ENCODE peak calls at places on chromosomes 13 and 19, in nine cellular contexts. E, B, P, R, A, Z, V, Y and C are unnamed samples. For H3K27me3, the result is how much of the 10 kb centered on the place peaks cover.

GRCh38 chr19:46616631-46617322 is 8.1 kb downstream of the PTGIR start:
- DNase-seq in E (no peak), B (no peak), P (peak), R (peak), A (no peak), Z (peak), V (peak), Y (peak), C (no peak)

GRCh38 chr19:13281567-13282291 is 131.5 kb downstream of the IER2 start:
- DNase-seq in E (no peak), B (no peak), P (no peak), R (no peak), A (no peak), Z (no peak), V (no peak), Y (no peak), C (peak)

GRCh38 chr13:81116461-81117282 is 775.7 kb upstream of the SPRY2 start:
- DNase-seq in E (no peak), B (no peak), P (no peak), R (no peak), A (no peak), Z (no peak), V (no peak), Y (no peak), C (no peak)

GRCh38 chr19:7294571-7295212 is 478 bp upstream of the INSR start:
- DNase-seq in E (peak), B (peak), P (peak), R (peak), A (peak), Z (peak), V (peak), Y (peak), C (peak)

GRCh38 chr19:3692141-3693029 is 7.9 kb downstream of the PIP5K1C start:
- DNase-seq in E (no peak), B (no peak), P (peak), R (no peak), A (no peak), Z (no peak), V (no peak), Y (no peak), C (no peak)

GRCh38 chr13:64510698-64511097 is 2719.4 kb downstream of the PCDH9 start:
- DNase-seq in E (no peak), B (no peak), P (no peak), R (no peak), A (no peak), Z (no peak), V (no peak), Y (no peak), C (no peak)

GRCh38 chr13:94710881-94711560 is 1.3 kb downstream of the SOX21 start:
- DNase-seq in E (no peak), B (no peak), P (peak), R (no peak), A (no peak), Z (no peak), V (no peak), Y (no peak), C (no peak)

GRCh38 chr19:57269515-57270250 is 10.6 kb upstream of the ZNF460 start:
- DNase-seq in E (no peak), B (no peak), P (no peak), R (no peak), A (no peak), Z (no peak), V (peak), Y (no peak), C (no peak)

GRCh38 chr13:77359171-77359570 is 32.3 kb upstream of the MYCBP2 start:
- DNase-seq in E (no peak), B (no peak), P (no peak), R (no peak), A (no peak), Z (no peak), V (no peak), Y (no peak), C (no peak)

GRCh38 chr19:13132471-13133166 is 14.6 kb downstream of the NACC1 start:
- DNase-seq in E (no peak), B (no peak), P (no peak), R (no peak), A (no peak), Z (no peak), V (peak), Y (no peak), C (no peak)

GRCh38 chr19:35534803-35535480 is 1.7 kb downstream of the GAPDHS start:
- DNase-seq in E (no peak), B (no peak), P (no peak), R (no peak), A (no peak), Z (no peak), V (no peak), Y (no peak), C (no peak)

GRCh38 chr13:90205081-90205480 is 1142.4 kb upstream of the MIR17HG start:
- DNase-seq in E (no peak), B (no peak), P (no peak), R (no peak), A (no peak), Z (no peak), V (no peak), Y (no peak), C (no peak)

GRCh38 chr19:45368737-45369340 is 1.5 kb downstream of the ERCC2 start:
- DNase-seq in E (no peak), B (no peak), P (no peak), R (no peak), A (no peak), Z (no peak), V (no peak), Y (no peak), C (no peak)

GRCh38 chr13:113930711-113931637 is 42.9 kb downstream of the C13orf46 start:
- DNase-seq in E (peak), B (peak), P (no peak), R (no peak), A (peak), Z (no peak), V (no peak), Y (no peak), C (no peak)

GRCh38 chr19:28199323-28199722 is 1013.6 kb downstream of the UQCRFS1 start:
- DNase-seq in E (no peak), B (no peak), P (no peak), R (no peak), A (no peak), Z (no peak), V (no peak), Y (no peak), C (no peak)

GRCh38 chr19:6464070-6464873 is at the start of gene CRB3:
- DNase-seq in E (no peak), B (no peak), P (peak), R (no peak), A (no peak), Z (no peak), V (no peak), Y (peak), C (no peak)

GRCh38 chr19:17755977-17756670 is 4.8 kb downstream of the FCHO1 start:
- DNase-seq in E (no peak), B (no peak), P (no peak), R (peak), A (no peak), Z (peak), V (peak), Y (peak), C (peak)

GRCh38 chr13:31807090-31807541 is 67.8 kb downstream of the RXFP2 start:
- DNase-seq in E (no peak), B (no peak), P (no peak), R (no peak), A (peak), Z (no peak), V (peak), Y (no peak), C (no peak)

GRCh38 chr13:62033932-62034331 is 618.3 kb upstream of the PCDH20 start:
- DNase-seq in E (no peak), B (no peak), P (no peak), R (no peak), A (no peak), Z (no peak), V (no peak), Y (no peak), C (no peak)

GRCh38 chr19:51122112-51122981 is 2.4 kb upstream of the SIGLEC9 start:
- DNase-seq in E (no peak), B (no peak), P (peak), R (no peak), A (no peak), Z (no peak), V (peak), Y (no peak), C (no peak)

GRCh38 chr19:35135389-35135909 is 590 bp upstream of the LGI4 start:
- DNase-seq in E (peak), B (peak), P (peak), R (peak), A (peak), Z (peak), V (peak), Y (peak), C (peak)

GRCh38 chr19:45955905-45956608 is 17.6 kb downstream of the NOVA2 start:
- DNase-seq in E (peak), B (no peak), P (no peak), R (no peak), A (no peak), Z (peak), V (peak), Y (no peak), C (peak)

GRCh38 chr19:44735011-44735410 is 13.5 kb upstream of the BCL3 start:
- DNase-seq in E (no peak), B (no peak), P (no peak), R (no peak), A (no peak), Z (no peak), V (no peak), Y (no peak), C (no peak)

GRCh38 chr19:3519126-3519525 is 13.0 kb downstream of the FZR1 start:
- DNase-seq in E (no peak), B (no peak), P (no peak), R (no peak), A (no peak), Z (no peak), V (no peak), Y (no peak), C (no peak)

GRCh38 chr13:113047587-113047986 is 58.0 kb upstream of the F7 start:
- DNase-seq in E (no peak), B (no peak), P (peak), R (no peak), A (no peak), Z (peak), V (no peak), Y (no peak), C (no peak)

GRCh38 chr13:38590796-38591507 is 95.9 kb upstream of the FREM2 start:
- DNase-seq in E (no peak), B (no peak), P (peak), R (no peak), A (no peak), Z (no peak), V (no peak), Y (no peak), C (no peak)

GRCh38 chr13:60214213-60215079 is 50.7 kb upstream of the DIAPH3 start:
- DNase-seq in E (no peak), B (no peak), P (no peak), R (no peak), A (no peak), Z (no peak), V (no peak), Y (no peak), C (no peak)

GRCh38 chr13:46354143-46355087 is 32.6 kb downstream of the RUBCNL start:
- DNase-seq in E (no peak), B (no peak), P (no peak), R (no peak), A (peak), Z (no peak), V (peak), Y (no peak), C (no peak)

GRCh38 chr13:63463782-63464610 is 2048.3 kb upstream of the PCDH20 start:
- DNase-seq in E (no peak), B (no peak), P (no peak), R (no peak), A (no peak), Z (no peak), V (no peak), Y (no peak), C (no peak)

GRCh38 chr13:80256352-80256932 is 84.5 kb downstream of the SPRY2 start:
- DNase-seq in E (no peak), B (no peak), P (no peak), R (no peak), A (no peak), Z (no peak), V (no peak), Y (no peak), C (no peak)

DNA sequence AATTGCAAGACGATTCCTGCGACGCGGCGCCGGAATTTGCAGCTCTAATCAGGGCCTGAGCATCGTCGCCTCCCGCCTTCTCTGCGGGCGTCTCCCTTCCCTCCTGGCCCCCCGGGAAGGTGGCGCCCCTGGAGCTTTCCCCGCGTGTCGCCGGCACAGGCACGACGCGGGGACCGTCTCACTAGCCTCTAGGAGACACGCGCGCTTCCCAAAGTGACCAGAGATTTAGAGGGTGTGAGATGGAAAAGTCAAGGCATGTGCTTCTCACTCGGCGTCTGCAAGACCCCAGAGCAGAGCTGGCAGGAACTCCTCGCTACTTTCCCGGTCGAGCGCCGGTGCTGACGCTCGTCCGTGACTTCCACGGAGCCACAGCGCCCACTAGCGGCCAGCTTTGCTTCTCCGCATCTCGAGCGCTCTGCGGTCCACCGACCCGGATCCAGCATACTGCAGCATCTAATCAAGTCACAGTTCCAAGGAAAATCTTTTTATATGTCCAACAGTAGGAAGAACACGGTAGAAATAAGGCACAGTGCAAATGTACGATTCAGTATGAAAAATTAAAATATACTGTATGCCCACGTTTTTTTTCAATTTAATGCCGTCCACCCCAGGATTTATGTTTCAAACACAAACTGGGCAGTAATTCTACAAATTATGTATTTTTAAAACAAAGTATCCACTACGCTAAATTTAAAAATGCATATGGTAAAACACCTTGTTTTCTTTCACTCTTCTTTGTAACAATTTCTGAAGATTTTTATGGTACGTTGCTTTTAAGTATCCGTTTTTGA is 977 bp upstream of the EFNB2 start:
- DNase-seq in E (peak), B (peak), P (peak), R (peak), A (peak), Z (peak), V (peak), Y (peak), C (peak)
- TF ChIP-seq CTCF in E (peak), B (peak), P (peak), R (peak), A (peak), Z (peak), V (peak), Y (peak), C (peak)

GRCh38 chr19:16372065-16372915 is 47.7 kb downstream of the KLF2 start:
- DNase-seq in E (no peak), B (no peak), P (peak), R (no peak), A (no peak), Z (no peak), V (no peak), Y (no peak), C (no peak)
- H3K27ac ChIP-seq in E (no peak), B (peak), P (peak), R (peak), A (no peak), Z (no peak), V (peak), Y (peak), C (no peak)

GRCh38 chr19:30877591-30878230 is 471.5 kb downstream of the TSHZ3 start:
- DNase-seq in E (peak), B (no peak), P (no peak), R (no peak), A (peak), Z (no peak), V (no peak), Y (no peak), C (no peak)
- H3K27me3 ChIP-seq in E (under half), B (under half), P (under half), R (under half), A (under half), Z (under half), V (under half), Y (under half), C (under half)

DNA sequence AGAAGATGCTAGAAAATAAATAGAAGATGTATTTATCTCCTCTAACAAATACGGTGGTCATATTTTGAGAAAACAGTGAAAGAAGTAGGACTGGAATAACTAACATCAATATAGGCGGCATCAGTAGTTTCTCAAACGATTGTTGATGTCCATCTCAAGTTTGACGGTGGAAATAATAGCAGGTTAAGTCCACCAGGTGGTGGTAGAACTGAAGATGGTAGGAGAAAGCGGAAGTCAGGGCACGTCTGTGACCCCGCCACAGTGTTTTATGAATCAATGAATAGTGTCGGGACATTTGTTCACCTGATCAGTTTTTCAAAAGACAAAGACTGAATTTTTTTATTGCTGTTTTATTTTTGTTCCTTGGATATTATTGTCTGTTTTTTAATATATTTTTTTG is 706.4 kb upstream of the SLC10A2 start:
- DNase-seq in E (no peak), B (no peak), P (no peak), R (no peak), A (peak), Z (no peak), V (no peak), Y (no peak), C (no peak)
- TF ChIP-seq CTCF in E (no peak), B (no peak), P (no peak), R (no peak), A (no peak), Z (no peak), V (no peak), Y (no peak), C (no peak)

GRCh38 chr13:41622545-41623429 is 165.4 kb downstream of the RGCC start:
- DNase-seq in E (no peak), B (no peak), P (no peak), R (no peak), A (no peak), Z (no peak), V (peak), Y (no peak), C (no peak)
- H3K27ac ChIP-seq in E (peak), B (peak), P (peak), R (no peak), A (no peak), Z (peak), V (peak), Y (peak), C (no peak)

GRCh38 chr19:18771328-18772242 is 19.5 kb downstream of the COMP start:
- DNase-seq in E (no peak), B (no peak), P (no peak), R (no peak), A (no peak), Z (no peak), V (no peak), Y (no peak), C (no peak)

GRCh38 chr19:18769989-18770528 is 21.0 kb downstream of the COMP start:
- DNase-seq in E (no peak), B (no peak), P (no peak), R (no peak), A (no peak), Z (no peak), V (no peak), Y (no peak), C (no peak)

GRCh38 chr19:18768046-18768771 is 22.9 kb downstream of the COMP start:
- DNase-seq in E (no peak), B (no peak), P (no peak), R (no peak), A (no peak), Z (no peak), V (no peak), Y (no peak), C (no peak)

GRCh38 chr19:18770663-18771327 is 20.3 kb downstream of the COMP start:
- DNase-seq in E (no peak), B (no peak), P (no peak), R (no peak), A (no peak), Z (no peak), V (no peak), Y (no peak), C (no peak)

GRCh38 chr19:18768997-18769891 is 21.9 kb downstream of the COMP start:
- DNase-seq in E (no peak), B (no peak), P (peak), R (no peak), A (no peak), Z (no peak), V (no peak), Y (peak), C (no peak)
- H3K27me3 ChIP-seq in E (under half), B (under half), P (under half), R (under half), A (under half), Z (under half), V (under half), Y (under half), C (under half)

GRCh38 chr13:70339738-70340137 is 231.5 kb upstream of the KLHL1 start:
- DNase-seq in E (no peak), B (no peak), P (no peak), R (no peak), A (no peak), Z (no peak), V (no peak), Y (no peak), C (no peak)
- TF ChIP-seq CTCF in E (no peak), B (no peak), P (no peak), R (no peak), A (peak), Z (no peak), V (no peak), Y (peak), C (peak)

GRCh38 chr19:16355293-16356043 is 30.8 kb downstream of the KLF2 start:
- DNase-seq in E (no peak), B (no peak), P (no peak), R (peak), A (peak), Z (peak), V (peak), Y (no peak), C (no peak)
- H3K27ac ChIP-seq in E (no peak), B (no peak), P (peak), R (no peak), A (no peak), Z (peak), V (peak), Y (no peak), C (no peak)

GRCh38 chr19:55158848-55159793 is 1.6 kb upstream of the TNNI3 start:
- DNase-seq in E (no peak), B (no peak), P (peak), R (no peak), A (no peak), Z (peak), V (peak), Y (no peak), C (no peak)
- H3K27me3 ChIP-seq in E (half or more), B (under half), P (under half), R (under half), A (under half), Z (half or more), V (under half), Y (half or more), C (under half)

GRCh38 chr13:98871727-98872126 is 106.1 kb downstream of the DOCK9 start:
- DNase-seq in E (no peak), B (no peak), P (no peak), R (no peak), A (no peak), Z (no peak), V (no peak), Y (no peak), C (no peak)

GRCh38 chr13:98869408-98870090 is 108.3 kb downstream of the DOCK9 start:
- DNase-seq in E (no peak), B (no peak), P (no peak), R (no peak), A (no peak), Z (peak), V (peak), Y (no peak), C (no peak)

GRCh38 chr13:98868932-98869331 is 108.9 kb downstream of the DOCK9 start:
- DNase-seq in E (no peak), B (no peak), P (no peak), R (no peak), A (no peak), Z (no peak), V (no peak), Y (no peak), C (no peak)

DNA sequence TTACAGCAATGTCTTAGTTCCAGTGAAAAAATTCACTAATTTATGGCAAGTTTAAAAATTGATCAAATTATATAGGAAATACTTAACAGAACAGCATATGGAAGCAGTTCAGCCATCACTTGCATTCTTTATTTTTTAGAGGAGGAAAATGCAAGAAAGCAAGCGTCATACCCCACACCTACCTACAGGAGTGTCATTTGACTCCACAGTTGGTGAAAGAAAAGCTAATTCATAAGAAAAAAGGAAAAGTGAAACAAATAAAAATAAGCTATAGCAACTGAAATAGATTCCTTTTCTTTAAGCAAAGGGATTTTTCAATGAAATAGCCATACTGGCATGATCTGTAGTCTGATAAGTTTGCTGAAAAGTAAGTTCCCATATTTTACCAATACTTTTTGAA is 111.0 kb downstream of the DOCK9 start:
- DNase-seq in E (no peak), B (no peak), P (no peak), R (no peak), A (no peak), Z (no peak), V (no peak), Y (no peak), C (no peak)
- TF ChIP-seq CTCF in E (no peak), B (no peak), P (no peak), R (no peak), A (no peak), Z (no peak), V (no peak), Y (no peak), C (no peak)